ENCODE peak calls at places on chromosomes 11 and 22, in eight cellular contexts. One of them, this sample, is unnamed.

GRCh38 chr11:69443968-69444364 is 37.5 kb upstream of the LINC01488 start:
- DNase-seq in lower lobe of right lung: no peak
- DNase-seq in thoracic aorta: no peak
- DNase-seq in HS-5: peak
- DNase-seq in spleen: peak
- DNase-seq in activated CD4-positive, CD25-positive, alpha-beta regulatory T cell: no peak
- DNase-seq in NCI-H774: no peak
- DNase-seq in A549: no peak
- DNase-seq in this sample: no peak

GRCh38 chr22:19754701-19755144 is 5.9 kb upstream of the TBX1 start:
- DNase-seq in lower lobe of right lung: no peak
- DNase-seq in thoracic aorta: no peak
- DNase-seq in HS-5: no peak
- DNase-seq in spleen: no peak
- DNase-seq in activated CD4-positive, CD25-positive, alpha-beta regulatory T cell: no peak
- DNase-seq in NCI-H774: no peak
- DNase-seq in A549: no peak
- DNase-seq in this sample: no peak

GRCh38 chr11:13105237-13105844 is 96.2 kb downstream of the RASSF10 start:
- DNase-seq in lower lobe of right lung: no peak
- DNase-seq in thoracic aorta: no peak
- DNase-seq in HS-5: no peak
- DNase-seq in spleen: no peak
- DNase-seq in activated CD4-positive, CD25-positive, alpha-beta regulatory T cell: no peak
- DNase-seq in NCI-H774: peak
- DNase-seq in A549: no peak
- DNase-seq in this sample: no peak

GRCh38 chr11:122036022-122036421 is 80.0 kb downstream of the BLID start:
- DNase-seq in lower lobe of right lung: no peak
- DNase-seq in thoracic aorta: no peak
- DNase-seq in HS-5: peak
- DNase-seq in spleen: no peak
- DNase-seq in activated CD4-positive, CD25-positive, alpha-beta regulatory T cell: no peak
- DNase-seq in NCI-H774: no peak
- DNase-seq in A549: no peak
- DNase-seq in this sample: no peak

GRCh38 chr11:121841487-121842167 is 274.4 kb downstream of the BLID start:
- DNase-seq in lower lobe of right lung: no peak
- DNase-seq in thoracic aorta: no peak
- DNase-seq in HS-5: peak
- DNase-seq in spleen: no peak
- DNase-seq in activated CD4-positive, CD25-positive, alpha-beta regulatory T cell: no peak
- DNase-seq in NCI-H774: no peak
- DNase-seq in A549: no peak
- DNase-seq in this sample: no peak

GRCh38 chr22:49178246-49179005 is 649.2 kb downstream of the BRD1 start:
- DNase-seq in lower lobe of right lung: peak
- DNase-seq in thoracic aorta: no peak
- DNase-seq in HS-5: no peak
- DNase-seq in spleen: peak
- DNase-seq in activated CD4-positive, CD25-positive, alpha-beta regulatory T cell: no peak
- DNase-seq in NCI-H774: no peak
- DNase-seq in A549: no peak
- DNase-seq in this sample: no peak

GRCh38 chr22:36585841-36586240 is 56.9 kb upstream of the EIF3D start:
- DNase-seq in lower lobe of right lung: no peak
- DNase-seq in thoracic aorta: no peak
- DNase-seq in HS-5: no peak
- DNase-seq in spleen: peak
- DNase-seq in activated CD4-positive, CD25-positive, alpha-beta regulatory T cell: no peak
- DNase-seq in NCI-H774: no peak
- DNase-seq in A549: no peak
- DNase-seq in this sample: no peak

GRCh38 chr11:134207538-134208239 is 16.1 kb downstream of the NCAPD3 start:
- DNase-seq in lower lobe of right lung: peak
- DNase-seq in thoracic aorta: no peak
- DNase-seq in HS-5: no peak
- DNase-seq in spleen: peak
- DNase-seq in activated CD4-positive, CD25-positive, alpha-beta regulatory T cell: peak
- DNase-seq in NCI-H774: no peak
- DNase-seq in A549: no peak
- DNase-seq in this sample: no peak

GRCh38 chr11:69893631-69894030 is 74.4 kb upstream of the FGF3 start:
- DNase-seq in lower lobe of right lung: peak
- DNase-seq in thoracic aorta: no peak
- DNase-seq in HS-5: no peak
- DNase-seq in spleen: peak
- DNase-seq in activated CD4-positive, CD25-positive, alpha-beta regulatory T cell: no peak
- DNase-seq in NCI-H774: no peak
- DNase-seq in A549: no peak
- DNase-seq in this sample: no peak

GRCh38 chr11:3165152-3165705 is at the start of gene OSBPL5:
- DNase-seq in lower lobe of right lung: peak
- DNase-seq in thoracic aorta: no peak
- DNase-seq in HS-5: no peak
- DNase-seq in spleen: peak
- DNase-seq in activated CD4-positive, CD25-positive, alpha-beta regulatory T cell: no peak
- DNase-seq in NCI-H774: no peak
- DNase-seq in A549: peak
- DNase-seq in this sample: peak

GRCh38 chr22:38756631-38757463 is 1.0 kb upstream of the SUN2 start:
- DNase-seq in lower lobe of right lung: peak
- DNase-seq in thoracic aorta: no peak
- DNase-seq in HS-5: no peak
- DNase-seq in spleen: peak
- DNase-seq in activated CD4-positive, CD25-positive, alpha-beta regulatory T cell: no peak
- DNase-seq in NCI-H774: no peak
- DNase-seq in A549: no peak
- DNase-seq in this sample: no peak

GRCh38 chr11:68653486-68654430 is 30.6 kb upstream of the GAL start:
- DNase-seq in lower lobe of right lung: no peak
- DNase-seq in thoracic aorta: no peak
- DNase-seq in HS-5: no peak
- DNase-seq in spleen: no peak
- DNase-seq in activated CD4-positive, CD25-positive, alpha-beta regulatory T cell: no peak
- DNase-seq in NCI-H774: no peak
- DNase-seq in A549: no peak
- DNase-seq in this sample: no peak

GRCh38 chr22:25765016-25765367 is 23.0 kb downstream of the MYO18B start:
- DNase-seq in lower lobe of right lung: no peak
- DNase-seq in thoracic aorta: no peak
- DNase-seq in HS-5: no peak
- DNase-seq in spleen: no peak
- DNase-seq in activated CD4-positive, CD25-positive, alpha-beta regulatory T cell: no peak
- DNase-seq in NCI-H774: no peak
- DNase-seq in A549: no peak
- DNase-seq in this sample: no peak

GRCh38 chr11:19232910-19233503 is 7.7 kb downstream of the E2F8 start:
- DNase-seq in lower lobe of right lung: no peak
- DNase-seq in thoracic aorta: no peak
- DNase-seq in HS-5: peak
- DNase-seq in spleen: no peak
- DNase-seq in activated CD4-positive, CD25-positive, alpha-beta regulatory T cell: no peak
- DNase-seq in NCI-H774: no peak
- DNase-seq in A549: peak
- DNase-seq in this sample: no peak

GRCh38 chr11:67645521-67646457 is 4.7 kb downstream of the ACY3 start:
- DNase-seq in lower lobe of right lung: no peak
- DNase-seq in thoracic aorta: no peak
- DNase-seq in HS-5: no peak
- DNase-seq in spleen: peak
- DNase-seq in activated CD4-positive, CD25-positive, alpha-beta regulatory T cell: no peak
- DNase-seq in NCI-H774: no peak
- DNase-seq in A549: no peak
- DNase-seq in this sample: no peak

GRCh38 chr11:61892085-61892370 is 683 bp upstream of the FADS3 start:
- DNase-seq in lower lobe of right lung: no peak
- DNase-seq in thoracic aorta: no peak
- DNase-seq in HS-5: no peak
- DNase-seq in spleen: no peak
- DNase-seq in activated CD4-positive, CD25-positive, alpha-beta regulatory T cell: no peak
- DNase-seq in NCI-H774: peak
- DNase-seq in A549: no peak
- DNase-seq in this sample: no peak

GRCh38 chr22:31400023-31400397 is 606 bp downstream of the DRG1 start:
- DNase-seq in lower lobe of right lung: no peak
- DNase-seq in thoracic aorta: no peak
- DNase-seq in HS-5: no peak
- DNase-seq in spleen: no peak
- DNase-seq in activated CD4-positive, CD25-positive, alpha-beta regulatory T cell: no peak
- DNase-seq in NCI-H774: no peak
- DNase-seq in A549: no peak
- DNase-seq in this sample: no peak

GRCh38 chr11:71935338-71935925 is 6.6 kb downstream of the RNF121 start:
- DNase-seq in lower lobe of right lung: no peak
- DNase-seq in thoracic aorta: no peak
- DNase-seq in HS-5: no peak
- DNase-seq in spleen: no peak
- DNase-seq in activated CD4-positive, CD25-positive, alpha-beta regulatory T cell: no peak
- DNase-seq in NCI-H774: no peak
- DNase-seq in A549: no peak
- DNase-seq in this sample: no peak

GRCh38 chr11:129766858-129767604 is 48.6 kb upstream of the TMEM45B start:
- DNase-seq in lower lobe of right lung: no peak
- DNase-seq in thoracic aorta: no peak
- DNase-seq in HS-5: no peak
- DNase-seq in spleen: no peak
- DNase-seq in activated CD4-positive, CD25-positive, alpha-beta regulatory T cell: no peak
- DNase-seq in NCI-H774: no peak
- DNase-seq in A549: no peak
- DNase-seq in this sample: no peak

GRCh38 chr11:18736590-18737148 is 10.7 kb upstream of the IGSF22 start:
- DNase-seq in lower lobe of right lung: no peak
- DNase-seq in thoracic aorta: no peak
- DNase-seq in HS-5: no peak
- DNase-seq in spleen: no peak
- DNase-seq in activated CD4-positive, CD25-positive, alpha-beta regulatory T cell: no peak
- DNase-seq in NCI-H774: no peak
- DNase-seq in A549: no peak
- DNase-seq in this sample: no peak

GRCh38 chr11:119062779-119063178 is 4.8 kb upstream of the VPS11 start:
- DNase-seq in lower lobe of right lung: no peak
- DNase-seq in thoracic aorta: no peak
- DNase-seq in HS-5: no peak
- DNase-seq in spleen: no peak
- DNase-seq in activated CD4-positive, CD25-positive, alpha-beta regulatory T cell: no peak
- DNase-seq in NCI-H774: no peak
- DNase-seq in A549: no peak
- DNase-seq in this sample: no peak

GRCh38 chr22:41040483-41040882 is 51.9 kb upstream of the EP300 start:
- DNase-seq in lower lobe of right lung: no peak
- DNase-seq in thoracic aorta: no peak
- DNase-seq in HS-5: no peak
- DNase-seq in spleen: no peak
- DNase-seq in activated CD4-positive, CD25-positive, alpha-beta regulatory T cell: no peak
- DNase-seq in NCI-H774: no peak
- DNase-seq in A549: no peak
- DNase-seq in this sample: no peak

GRCh38 chr22:27990879-27991278 is 71.8 kb upstream of the PITPNB start:
- DNase-seq in lower lobe of right lung: peak
- DNase-seq in thoracic aorta: no peak
- DNase-seq in HS-5: no peak
- DNase-seq in spleen: no peak
- DNase-seq in activated CD4-positive, CD25-positive, alpha-beta regulatory T cell: no peak
- DNase-seq in NCI-H774: no peak
- DNase-seq in A549: peak
- DNase-seq in this sample: no peak

GRCh38 chr11:34238966-34239365 is 118.8 kb downstream of the ABTB2 start:
- DNase-seq in lower lobe of right lung: no peak
- DNase-seq in thoracic aorta: no peak
- DNase-seq in HS-5: no peak
- DNase-seq in spleen: no peak
- DNase-seq in activated CD4-positive, CD25-positive, alpha-beta regulatory T cell: no peak
- DNase-seq in NCI-H774: no peak
- DNase-seq in A549: no peak
- DNase-seq in this sample: no peak

GRCh38 chr11:128318856-128319474 is 268.4 kb downstream of the ETS1 start:
- DNase-seq in lower lobe of right lung: no peak
- DNase-seq in thoracic aorta: no peak
- DNase-seq in HS-5: no peak
- DNase-seq in spleen: no peak
- DNase-seq in activated CD4-positive, CD25-positive, alpha-beta regulatory T cell: no peak
- DNase-seq in NCI-H774: no peak
- DNase-seq in A549: no peak
- DNase-seq in this sample: no peak

GRCh38 chr11:125105921-125106320 is 5.5 kb downstream of the TMEM218 start:
- DNase-seq in lower lobe of right lung: no peak
- DNase-seq in thoracic aorta: no peak
- DNase-seq in HS-5: no peak
- DNase-seq in spleen: no peak
- DNase-seq in activated CD4-positive, CD25-positive, alpha-beta regulatory T cell: no peak
- DNase-seq in NCI-H774: no peak
- DNase-seq in A549: no peak
- DNase-seq in this sample: no peak

GRCh38 chr11:16170448-16170847 is 185.9 kb downstream of the SOX6 start:
- DNase-seq in lower lobe of right lung: no peak
- DNase-seq in thoracic aorta: no peak
- DNase-seq in HS-5: no peak
- DNase-seq in spleen: no peak
- DNase-seq in activated CD4-positive, CD25-positive, alpha-beta regulatory T cell: no peak
- DNase-seq in NCI-H774: no peak
- DNase-seq in A549: no peak
- DNase-seq in this sample: no peak

GRCh38 chr22:30195245-30196140 is 51.1 kb downstream of the LIF start:
- DNase-seq in lower lobe of right lung: no peak
- DNase-seq in thoracic aorta: no peak
- DNase-seq in HS-5: no peak
- DNase-seq in spleen: no peak
- DNase-seq in activated CD4-positive, CD25-positive, alpha-beta regulatory T cell: no peak
- DNase-seq in NCI-H774: no peak
- DNase-seq in A549: no peak
- DNase-seq in this sample: no peak

GRCh38 chr11:14905104-14906033 is 13.3 kb upstream of the CYP2R1 start:
- DNase-seq in lower lobe of right lung: peak
- DNase-seq in thoracic aorta: no peak
- DNase-seq in HS-5: no peak
- DNase-seq in spleen: peak
- DNase-seq in activated CD4-positive, CD25-positive, alpha-beta regulatory T cell: peak
- DNase-seq in NCI-H774: no peak
- DNase-seq in A549: peak
- DNase-seq in this sample: peak

GRCh38 chr11:19595840-19596751 is 116.5 kb upstream of the NAV2 start:
- DNase-seq in lower lobe of right lung: no peak
- DNase-seq in thoracic aorta: peak
- DNase-seq in HS-5: peak
- DNase-seq in spleen: no peak
- DNase-seq in activated CD4-positive, CD25-positive, alpha-beta regulatory T cell: no peak
- DNase-seq in NCI-H774: no peak
- DNase-seq in A549: peak
- DNase-seq in this sample: no peak

GRCh38 chr22:24271406-24271760 is 752 bp downstream of the SPECC1L start:
- DNase-seq in lower lobe of right lung: no peak
- DNase-seq in thoracic aorta: no peak
- DNase-seq in HS-5: no peak
- DNase-seq in spleen: no peak
- DNase-seq in activated CD4-positive, CD25-positive, alpha-beta regulatory T cell: no peak
- DNase-seq in NCI-H774: no peak
- DNase-seq in A549: no peak
- DNase-seq in this sample: no peak

GRCh38 chr11:99513368-99513767 is 492.6 kb downstream of the CNTN5 start:
- DNase-seq in lower lobe of right lung: no peak
- DNase-seq in thoracic aorta: no peak
- DNase-seq in HS-5: no peak
- DNase-seq in spleen: no peak
- DNase-seq in activated CD4-positive, CD25-positive, alpha-beta regulatory T cell: no peak
- DNase-seq in NCI-H774: no peak
- DNase-seq in A549: no peak
- DNase-seq in this sample: no peak

GRCh38 chr11:36153581-36153980 is 135.6 kb downstream of the COMMD9 start:
- DNase-seq in lower lobe of right lung: no peak
- DNase-seq in thoracic aorta: no peak
- DNase-seq in HS-5: no peak
- DNase-seq in spleen: no peak
- DNase-seq in activated CD4-positive, CD25-positive, alpha-beta regulatory T cell: no peak
- DNase-seq in NCI-H774: no peak
- DNase-seq in A549: no peak
- DNase-seq in this sample: no peak

GRCh38 chr11:47060807-47061206 is 115.9 kb downstream of the ARFGAP2 start:
- DNase-seq in lower lobe of right lung: no peak
- DNase-seq in thoracic aorta: no peak
- DNase-seq in HS-5: no peak
- DNase-seq in spleen: no peak
- DNase-seq in activated CD4-positive, CD25-positive, alpha-beta regulatory T cell: no peak
- DNase-seq in NCI-H774: no peak
- DNase-seq in A549: no peak
- DNase-seq in this sample: no peak